ENCODE peak calls at places on chromosome 18, in six cellular contexts. One of them, this sample, is unnamed.

GRCh38 chr18:34956663-34957062 is 84.5 kb upstream of the MAPRE2 start:
- DNase-seq in colonic mucosa: no peak
- DNase-seq in mesenchymal stem cell: peak; percentile 78
- DNase-seq in NT2/D1: no peak
- DNase-seq in BJ: no peak
- DNase-seq in GM23338: no peak
- DNase-seq in this sample: no peak

GRCh38 chr18:14086459-14087231 is 45.6 kb downstream of the ZNF519 start:
- DNase-seq in colonic mucosa: no peak
- DNase-seq in mesenchymal stem cell: peak; percentile 23
- DNase-seq in NT2/D1: peak; percentile 30
- DNase-seq in BJ: no peak
- DNase-seq in GM23338: peak; percentile 84
- DNase-seq in this sample: no peak

GRCh38 chr18:25109484-25109883 is 242.5 kb downstream of the ZNF521 start:
- DNase-seq in colonic mucosa: no peak
- DNase-seq in mesenchymal stem cell: peak; percentile 45
- DNase-seq in NT2/D1: no peak
- DNase-seq in BJ: peak; percentile 11
- DNase-seq in GM23338: no peak
- DNase-seq in this sample: no peak

GRCh38 chr18:1710114-1710513 is 805.4 kb downstream of the ADCYAP1 start:
- DNase-seq in colonic mucosa: no peak
- DNase-seq in mesenchymal stem cell: no peak
- DNase-seq in NT2/D1: no peak
- DNase-seq in BJ: no peak
- DNase-seq in GM23338: no peak
- DNase-seq in this sample: no peak

GRCh38 chr18:13375302-13376255 is 157.0 kb downstream of the LDLRAD4 start:
- DNase-seq in colonic mucosa: no peak
- DNase-seq in mesenchymal stem cell: peak; percentile 72
- DNase-seq in NT2/D1: no peak
- DNase-seq in BJ: peak; percentile 57
- DNase-seq in GM23338: no peak
- DNase-seq in this sample: peak; percentile 91

GRCh38 chr18:26710460-26711096 is 154.9 kb downstream of the AQP4 start:
- DNase-seq in colonic mucosa: no peak
- DNase-seq in mesenchymal stem cell: no peak
- DNase-seq in NT2/D1: no peak
- DNase-seq in BJ: no peak
- DNase-seq in GM23338: no peak
- DNase-seq in this sample: no peak

GRCh38 chr18:56028514-56028913 is 440.5 kb upstream of the TCF4 start:
- DNase-seq in colonic mucosa: no peak
- DNase-seq in mesenchymal stem cell: peak; percentile 20
- DNase-seq in NT2/D1: no peak
- DNase-seq in BJ: no peak
- DNase-seq in GM23338: no peak
- DNase-seq in this sample: no peak

GRCh38 chr18:48838921-48839818 is 111.6 kb downstream of the SMAD7 start:
- DNase-seq in colonic mucosa: no peak
- DNase-seq in mesenchymal stem cell: peak; percentile 90
- DNase-seq in NT2/D1: no peak
- DNase-seq in BJ: peak; percentile 77
- DNase-seq in GM23338: no peak
- DNase-seq in this sample: peak; percentile 74

GRCh38 chr18:74760436-74760835 is 162.8 kb downstream of the ZNF407 start:
- DNase-seq in colonic mucosa: no peak
- DNase-seq in mesenchymal stem cell: no peak
- DNase-seq in NT2/D1: no peak
- DNase-seq in BJ: no peak
- DNase-seq in GM23338: peak; percentile 8
- DNase-seq in this sample: no peak

GRCh38 chr18:74328196-74328595 is 12.6 kb downstream of the C18orf63 start:
- DNase-seq in colonic mucosa: no peak
- DNase-seq in mesenchymal stem cell: no peak
- DNase-seq in NT2/D1: no peak
- DNase-seq in BJ: peak; percentile 14
- DNase-seq in GM23338: no peak
- DNase-seq in this sample: no peak

GRCh38 chr18:37412757-37413156 is 152.8 kb downstream of the CELF4 start:
- DNase-seq in colonic mucosa: no peak
- DNase-seq in mesenchymal stem cell: no peak
- DNase-seq in NT2/D1: no peak
- DNase-seq in BJ: no peak
- DNase-seq in GM23338: no peak
- DNase-seq in this sample: no peak

GRCh38 chr18:29874519-29875098 is 1167.9 kb downstream of the DSC3 start:
- DNase-seq in colonic mucosa: no peak
- DNase-seq in mesenchymal stem cell: peak; percentile 58
- DNase-seq in NT2/D1: peak; percentile 5
- DNase-seq in BJ: no peak
- DNase-seq in GM23338: peak; percentile 78
- DNase-seq in this sample: no peak

GRCh38 chr18:24875286-24875685 is 414.8 kb downstream of the HRH4 start:
- DNase-seq in colonic mucosa: no peak
- DNase-seq in mesenchymal stem cell: no peak
- DNase-seq in NT2/D1: no peak
- DNase-seq in BJ: no peak
- DNase-seq in GM23338: no peak
- DNase-seq in this sample: no peak

GRCh38 chr18:26225022-26225693 is 1.1 kb upstream of the TAF4B start:
- DNase-seq in colonic mucosa: no peak
- DNase-seq in mesenchymal stem cell: no peak
- DNase-seq in NT2/D1: no peak
- DNase-seq in BJ: no peak
- DNase-seq in GM23338: peak; percentile 24
- DNase-seq in this sample: no peak

GRCh38 chr18:31973929-31974546 is 31.1 kb upstream of the TRAPPC8 start:
- DNase-seq in colonic mucosa: no peak
- DNase-seq in mesenchymal stem cell: no peak
- DNase-seq in NT2/D1: no peak
- DNase-seq in BJ: no peak
- DNase-seq in GM23338: peak; percentile 37
- DNase-seq in this sample: no peak

GRCh38 chr18:37107748-37108522 is 279.0 kb downstream of the KIAA1328 start:
- DNase-seq in colonic mucosa: no peak
- DNase-seq in mesenchymal stem cell: no peak
- DNase-seq in NT2/D1: no peak
- DNase-seq in BJ: no peak
- DNase-seq in GM23338: no peak
- DNase-seq in this sample: no peak

GRCh38 chr18:48217306-48218250 is 191.6 kb downstream of the ZBTB7C start:
- DNase-seq in colonic mucosa: no peak
- DNase-seq in mesenchymal stem cell: no peak
- DNase-seq in NT2/D1: no peak
- DNase-seq in BJ: no peak
- DNase-seq in GM23338: no peak
- DNase-seq in this sample: no peak

GRCh38 chr18:48592540-48592939 is 53.7 kb downstream of the CTIF start:
- DNase-seq in colonic mucosa: no peak
- DNase-seq in mesenchymal stem cell: no peak
- DNase-seq in NT2/D1: no peak
- DNase-seq in BJ: no peak
- DNase-seq in GM23338: no peak
- DNase-seq in this sample: no peak

GRCh38 chr18:261398-262073 is 6.3 kb downstream of the THOC1 start:
- DNase-seq in colonic mucosa: no peak
- DNase-seq in mesenchymal stem cell: no peak
- DNase-seq in NT2/D1: no peak
- DNase-seq in BJ: no peak
- DNase-seq in GM23338: no peak
- DNase-seq in this sample: no peak

GRCh38 chr18:23307567-23308295 is 145.4 kb upstream of the RIOK3 start:
- DNase-seq in colonic mucosa: no peak
- DNase-seq in mesenchymal stem cell: peak; percentile 89
- DNase-seq in NT2/D1: no peak
- DNase-seq in BJ: no peak
- DNase-seq in GM23338: no peak
- DNase-seq in this sample: no peak

DNA sequence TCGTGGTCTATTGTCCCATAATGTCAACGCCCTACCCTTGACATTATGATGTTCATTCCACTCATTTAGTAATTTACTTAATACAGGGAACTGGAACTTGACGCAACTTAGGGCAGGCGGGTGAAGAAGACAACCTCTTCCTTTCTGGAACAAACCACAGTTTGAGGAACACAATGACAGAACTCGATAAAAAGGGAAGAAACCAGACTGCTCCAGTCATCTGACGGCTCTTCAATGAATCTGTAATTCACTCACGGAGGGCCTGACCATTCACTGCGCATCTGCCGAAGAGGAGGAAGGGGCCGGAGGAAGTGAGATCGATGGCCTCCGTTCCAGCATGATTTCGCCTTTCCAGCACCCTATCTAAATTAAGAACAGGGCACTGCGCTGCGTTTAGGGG is 83.2 kb downstream of the BCL2 start:
- DNase-seq in colonic mucosa: no peak
- DNase-seq in mesenchymal stem cell: no peak
- DNase-seq in NT2/D1: no peak
- DNase-seq in BJ: no peak
- DNase-seq in GM23338: no peak
- DNase-seq in this sample: no peak
- H3K4me3 ChIP-seq in colonic mucosa: no peak overlapping the region
- H3K4me3 ChIP-seq in mesenchymal stem cell: no peak overlapping the region
- H3K4me3 ChIP-seq in NT2/D1: no peak overlapping the region
- H3K4me3 ChIP-seq in BJ: no peak overlapping the region
- H3K4me3 ChIP-seq in GM23338: no peak overlapping the region
- H3K4me3 ChIP-seq in this sample: no peak overlapping the region

DNA sequence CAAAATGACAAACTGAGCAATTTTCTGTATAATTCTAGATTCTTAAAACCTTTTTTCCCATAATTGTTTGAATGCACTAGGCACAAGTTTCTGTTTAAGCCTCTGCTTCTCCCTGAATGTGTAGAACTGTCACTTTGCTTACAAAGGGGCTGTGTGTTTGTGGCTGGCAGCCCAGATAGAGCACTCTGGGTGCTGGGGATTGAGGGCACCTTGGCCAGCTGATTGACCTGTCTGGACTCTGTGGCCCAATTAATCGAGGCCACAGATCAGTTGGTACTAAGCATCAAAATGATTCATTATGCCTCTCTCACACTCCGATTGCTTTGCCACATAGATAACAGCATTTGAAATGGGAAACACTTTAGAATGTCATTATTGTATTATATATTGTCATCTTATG is 12.1 kb downstream of the ST8SIA3 start:
- DNase-seq in colonic mucosa: no peak
- DNase-seq in mesenchymal stem cell: no peak
- DNase-seq in NT2/D1: no peak
- DNase-seq in BJ: no peak
- DNase-seq in GM23338: no peak
- DNase-seq in this sample: no peak
- H3K27me3 ChIP-seq in colonic mucosa: no peaks in the 10 kb centered on the region
- H3K27me3 ChIP-seq in mesenchymal stem cell: no peaks in the 10 kb centered on the region
- H3K27me3 ChIP-seq in NT2/D1: no peaks in the 10 kb centered on the region
- H3K27me3 ChIP-seq in BJ: peaks cover 1% of the 10 kb centered on the region
- H3K27me3 ChIP-seq in GM23338: no peaks in the 10 kb centered on the region
- H3K27me3 ChIP-seq in this sample: no peaks in the 10 kb centered on the region

DNA sequence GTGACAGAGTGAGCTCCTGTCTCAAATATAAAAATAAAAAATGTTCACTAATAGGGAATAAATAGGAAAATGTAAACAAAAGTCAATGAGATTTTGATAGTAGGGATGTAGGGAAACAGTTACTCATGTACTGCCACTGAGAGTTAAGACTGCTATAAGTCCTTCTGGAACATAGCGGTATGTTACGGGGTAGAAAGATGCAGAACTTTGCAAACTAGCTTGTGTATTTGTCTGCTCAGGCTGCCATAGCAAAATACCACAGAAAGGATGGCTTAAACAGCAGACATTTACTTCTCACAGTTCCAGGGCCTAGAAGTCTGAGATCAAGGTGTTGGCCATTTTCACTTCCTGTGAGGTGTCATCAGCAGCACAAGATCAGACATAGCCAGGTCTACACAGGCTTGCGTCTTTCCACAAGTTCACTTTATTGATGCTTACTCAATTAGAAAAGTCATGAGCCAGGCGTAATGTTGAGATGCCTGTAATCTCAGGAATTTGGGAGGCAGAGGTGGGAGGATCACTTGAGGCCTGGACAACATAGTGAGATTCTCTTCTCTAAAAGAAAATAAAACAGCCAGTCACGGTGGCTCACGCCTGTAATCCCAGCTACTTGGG is 8.8 kb downstream of the TXNDC2 start:
- DNase-seq in colonic mucosa: no peak
- DNase-seq in mesenchymal stem cell: no peak
- DNase-seq in NT2/D1: no peak
- DNase-seq in BJ: no peak
- DNase-seq in GM23338: no peak
- DNase-seq in this sample: no peak
- H3K4me3 ChIP-seq in colonic mucosa: no peak overlapping the region
- H3K4me3 ChIP-seq in mesenchymal stem cell: no peak overlapping the region
- H3K4me3 ChIP-seq in NT2/D1: no peak overlapping the region
- H3K4me3 ChIP-seq in BJ: no peak overlapping the region
- H3K4me3 ChIP-seq in GM23338: no peak overlapping the region
- H3K4me3 ChIP-seq in this sample: no peak overlapping the region

GRCh38 chr18:78780719-78781600 is 198.7 kb upstream of the SALL3 start:
- DNase-seq in colonic mucosa: no peak
- DNase-seq in mesenchymal stem cell: no peak
- DNase-seq in NT2/D1: no peak
- DNase-seq in BJ: no peak
- DNase-seq in GM23338: no peak
- DNase-seq in this sample: no peak
- H3K27me3 ChIP-seq in colonic mucosa: no peaks in the 10 kb centered on the region
- H3K27me3 ChIP-seq in mesenchymal stem cell: no peaks in the 10 kb centered on the region
- H3K27me3 ChIP-seq in NT2/D1: no peaks in the 10 kb centered on the region
- H3K27me3 ChIP-seq in BJ: no peaks in the 10 kb centered on the region
- H3K27me3 ChIP-seq in GM23338: no peaks in the 10 kb centered on the region
- H3K27me3 ChIP-seq in this sample: no peaks in the 10 kb centered on the region